ENCODE peak calls at places on chromosomes 5 and 9, in six cellular contexts. S is fibroblast of pulmonary artery, I is HL-60, D is mesendoderm, R is tibial artery, A is SJSA1. T is an unnamed sample.

GRCh38 chr5:80240368-80240986 is 15.4 kb downstream of the SERINC5 start:
- DNase-seq in A (no peak), I (no peak), R (no peak), D (no peak), S (no peak), T (no peak)

GRCh38 chr5:136296846-136297245 is 68.5 kb downstream of the TRPC7 start:
- DNase-seq in D (no peak), A (no peak), I (no peak), S (no peak), R (no peak), T (no peak)

GRCh38 chr9:87428659-87429058 is 69.0 kb upstream of the DAPK1 start:
- DNase-seq in R (no peak), I (no peak), A (no peak), S (no peak), D (no peak), T (no peak)

GRCh38 chr5:1034421-1034905 is 25.9 kb downstream of the NKD2 start:
- DNase-seq in I (no peak), S (no peak), D (no peak), A (no peak), R (no peak), T (no peak)

GRCh38 chr5:78908173-78908901 is 76.8 kb downstream of the ARSB start:
- DNase-seq in S (peak; percentile 68), A (peak; percentile 89), I (peak; percentile 23), R (peak; percentile 59), D (peak; percentile 90), T (no peak)

GRCh38 chr5:154829589-154830218 is 20.7 kb downstream of the FAXDC2 start:
- DNase-seq in I (no peak), S (no peak), A (no peak), D (no peak), R (no peak), T (no peak)

GRCh38 chr5:15191012-15191411 is 309.0 kb upstream of the FBXL7 start:
- DNase-seq in S (peak; percentile 39), R (no peak), I (no peak), D (no peak), A (no peak), T (no peak)

GRCh38 chr9:89701221-89701798 is 96.5 kb downstream of the GADD45G start:
- DNase-seq in S (no peak), I (no peak), R (no peak), D (peak; percentile 49), A (no peak), T (no peak)

GRCh38 chr5:15995206-15996052 is 184.2 kb downstream of the MARCHF11 start:
- DNase-seq in I (no peak), A (no peak), R (no peak), S (peak; percentile 68), D (peak; percentile 68), T (peak; percentile 15)

DNA sequence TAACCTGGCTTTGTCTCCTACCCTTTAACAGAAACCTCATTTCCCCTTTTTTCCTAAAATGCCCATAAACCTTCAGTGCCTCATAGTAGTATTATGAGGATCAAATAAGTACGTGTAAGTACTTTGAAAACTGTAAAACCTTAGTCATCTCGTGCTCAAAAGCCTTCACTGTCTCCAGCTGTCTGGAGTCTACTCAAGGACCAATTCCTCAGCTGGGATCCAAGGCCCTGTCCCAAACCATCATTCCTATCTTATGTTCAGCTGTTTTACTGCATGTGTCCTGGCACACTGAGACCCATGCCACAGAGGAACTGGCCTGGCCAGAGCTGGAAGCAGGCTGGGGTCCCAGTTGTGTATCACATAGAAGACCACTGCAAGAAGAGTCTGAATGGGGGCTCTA is 15.9 kb downstream of the ADAMTSL1 start:
- DNase-seq in I (no peak), D (no peak), A (no peak), S (peak; percentile 39), R (no peak), T (no peak)
- H3K4me3 ChIP-seq in I (no peak overlapping the region), D (no peak overlapping the region), A (no peak overlapping the region), S (no peak overlapping the region), R (no peak overlapping the region), T (no peak overlapping the region)

GRCh38 chr5:61163905-61164304 is 1.6 kb upstream of the SMIM15 start:
- DNase-seq in S (no peak), A (no peak), D (no peak), I (no peak), R (no peak), T (no peak)
- H3K4me3 ChIP-seq in S (no peak overlapping the region), A (no peak overlapping the region), D (no peak overlapping the region), I (no peak overlapping the region), R (no peak overlapping the region), T (peak overlapping the region; percentile 93)

GRCh38 chr5:176822426-176823075 is 12.2 kb downstream of the UNC5A start:
- DNase-seq in R (no peak), I (no peak), S (no peak), A (no peak), D (peak; percentile 78), T (no peak)
- H3K4me3 ChIP-seq in R (no peak overlapping the region), I (no peak overlapping the region), S (no peak overlapping the region), A (no peak overlapping the region), D (no peak overlapping the region), T (no peak overlapping the region)

GRCh38 chr5:67012241-67012640 is 184.4 kb downstream of the CD180 start:
- DNase-seq in I (no peak), R (no peak), S (no peak), A (no peak), D (no peak), T (no peak)

GRCh38 chr5:67014191-67014590 is 182.4 kb downstream of the CD180 start:
- DNase-seq in R (no peak), D (no peak), A (no peak), S (no peak), I (no peak), T (no peak)

GRCh38 chr5:67013719-67014118 is 182.9 kb downstream of the CD180 start:
- DNase-seq in R (no peak), I (no peak), A (no peak), D (no peak), S (no peak), T (no peak)

GRCh38 chr5:67015577-67016290 is 180.9 kb downstream of the CD180 start:
- DNase-seq in I (no peak), D (peak; percentile 38), S (peak; percentile 56), R (no peak), A (no peak), T (no peak)

GRCh38 chr5:67014957-67015400 is 181.6 kb downstream of the CD180 start:
- DNase-seq in D (no peak), R (no peak), A (no peak), I (no peak), S (peak; percentile 91), T (no peak)
- H3K4me3 ChIP-seq in D (no peak overlapping the region), R (peak overlapping the region; percentile 52), A (no peak overlapping the region), I (no peak overlapping the region), S (peak overlapping the region; percentile 53), T (no peak overlapping the region)

DNA sequence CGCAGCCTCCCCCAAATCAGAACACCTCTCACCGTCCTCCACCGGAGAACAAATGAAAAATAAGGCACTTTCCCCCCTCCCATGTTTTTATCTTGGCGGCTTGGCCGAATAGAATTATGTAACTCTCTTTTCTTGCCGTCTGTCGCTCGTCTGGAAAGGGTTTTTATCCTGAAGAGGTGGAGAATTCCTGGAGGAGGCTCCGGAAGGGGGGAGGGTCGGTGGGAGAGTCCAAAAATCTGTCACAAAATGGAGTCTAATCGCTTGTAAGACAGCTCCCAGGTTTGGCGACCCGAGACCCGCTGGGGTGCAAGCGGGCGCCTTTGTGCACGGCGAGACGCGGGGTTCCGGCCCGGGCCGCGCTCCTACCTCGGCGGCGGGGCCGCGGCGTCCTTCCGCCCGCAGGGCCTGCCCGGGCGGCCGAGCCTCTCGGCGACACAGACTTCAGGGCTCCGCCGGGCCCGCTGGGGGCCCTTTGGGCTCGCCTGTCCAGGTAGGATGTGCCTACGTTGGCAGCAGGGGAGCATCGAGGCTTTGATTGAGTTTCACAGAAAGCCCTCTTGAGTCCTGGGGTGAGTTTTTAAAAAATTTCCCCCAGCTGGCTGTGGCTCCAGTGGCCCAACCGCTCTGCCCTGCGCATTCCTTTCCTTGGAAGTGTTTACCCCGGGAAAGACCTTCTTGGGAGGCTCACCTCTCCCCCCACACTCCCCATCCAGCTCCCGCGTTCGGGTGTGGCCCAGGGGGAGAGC is 5.0 kb downstream of the LMX1B start:
- DNase-seq in D (peak; percentile 72), I (no peak), A (no peak), R (no peak), S (no peak), T (no peak)
- H3K4me3 ChIP-seq in D (no peak overlapping the region), I (no peak overlapping the region), A (no peak overlapping the region), R (no peak overlapping the region), S (no peak overlapping the region), T (no peak overlapping the region)

GRCh38 chr9:133535285-133535877 is 877 bp downstream of the ADAMTSL2 start:
- DNase-seq in S (no peak), A (no peak), D (no peak), I (no peak), R (no peak), T (no peak)

GRCh38 chr9:133533878-133534277 is 626 bp upstream of the ADAMTSL2 start:
- DNase-seq in A (no peak), I (no peak), S (no peak), R (no peak), D (no peak), T (no peak)

GRCh38 chr9:133536080-133536479 is 1.6 kb downstream of the ADAMTSL2 start:
- DNase-seq in I (no peak), D (no peak), A (no peak), R (no peak), S (no peak), T (no peak)

GRCh38 chr9:133532937-133533668 is 1.4 kb upstream of the ADAMTSL2 start:
- DNase-seq in I (peak; percentile 67), A (peak; percentile 62), S (peak; percentile 72), R (peak; percentile 48), D (peak; percentile 87), T (no peak)

GRCh38 chr9:133534346-133535284 is at the start of gene ADAMTSL2:
- DNase-seq in R (no peak), I (no peak), A (no peak), S (peak; percentile 76), D (peak; percentile 74), T (no peak)
- H3K4me3 ChIP-seq in R (peak within 1 kb of the TSS; percentile 46), I (no peak within 1 kb of the TSS), A (no peak within 1 kb of the TSS), S (peak within 1 kb of the TSS; percentile 33), D (no peak within 1 kb of the TSS), T (no peak within 1 kb of the TSS)

DNA sequence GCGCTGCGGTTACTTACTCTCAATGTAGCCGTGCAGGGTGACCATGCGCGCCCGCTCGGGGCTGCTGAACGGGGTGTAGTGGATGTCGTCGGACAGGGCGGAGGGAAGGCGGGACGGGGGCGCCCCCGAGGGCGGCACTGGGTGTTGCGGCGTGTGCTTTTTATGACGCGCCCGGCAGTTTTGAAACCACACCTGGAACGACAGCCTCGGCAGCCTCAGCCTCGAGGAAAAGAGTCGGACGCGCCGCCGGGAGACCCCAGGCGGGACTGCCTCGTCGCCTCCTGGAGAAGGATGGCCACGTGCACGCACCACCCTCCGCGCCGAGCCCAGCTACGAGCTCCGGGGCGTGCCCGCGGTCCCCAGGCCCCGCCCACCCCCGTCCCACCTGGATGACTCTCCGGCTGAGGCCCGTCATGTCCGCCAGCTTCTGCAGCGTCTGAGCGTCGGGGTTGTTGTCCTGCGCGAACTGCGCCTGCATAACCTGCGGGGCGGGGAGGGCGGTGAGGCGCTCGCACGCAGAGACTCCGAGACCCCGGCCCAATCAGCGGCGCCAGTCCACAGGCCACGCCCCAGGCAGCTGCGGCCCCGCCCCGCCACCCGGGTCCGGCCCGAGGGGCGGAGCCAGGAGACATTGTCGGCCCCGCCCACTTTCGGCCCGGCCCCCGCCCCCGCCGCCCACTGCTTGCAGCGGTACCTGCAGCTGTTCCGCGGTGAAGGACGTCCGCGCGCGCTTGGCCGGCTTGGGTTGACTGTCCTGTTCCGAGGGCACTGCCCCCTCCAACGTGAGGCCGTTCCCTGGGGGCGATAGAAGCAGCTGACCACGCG is 15.0 kb downstream of the LHX6 start:
- DNase-seq in D (peak; percentile 92), I (peak; percentile 25), A (no peak), S (no peak), R (no peak), T (no peak)
- H3K4me3 ChIP-seq in D (no peak overlapping the region), I (peak overlapping the region; percentile 36), A (peak overlapping the region; percentile 25), S (peak overlapping the region; percentile 27), R (peak overlapping the region; percentile 43), T (peak overlapping the region; percentile 41)